ENCODE peak calls at places on chromosomes 4 and X, in seven cellular contexts. One of them, this sample, is unnamed.

GRCh38 chr4:184166736-184167135 is 50.9 kb downstream of the ENPP6 start:
- DNase-seq in breast epithelium: no peak
- DNase-seq in transverse colon: no peak
- DNase-seq in D721Med: no peak
- DNase-seq in activated T-cell treated with anti-CD3 and anti-CD28 coated beads, Interleukin-2, amount 50 U/mL, for 72 hours: no peak
- DNase-seq in stimulated activated CD4-positive, alpha-beta T cell treated with anti-CD3 and anti-CD28 coated beads, Interleukin-12 subunit alpha, Interleukin-12 subunit beta, amount 100 ng/mL, for 48 hours: no peak
- DNase-seq in IMR-90: no peak
- DNase-seq in this sample: no peak

GRCh38 chrX:47458528-47458927 is 24.5 kb downstream of the ZNF41 start:
- DNase-seq in IMR-90: no peak
- DNase-seq in transverse colon: no peak
- DNase-seq in breast epithelium: no peak
- DNase-seq in activated T-cell treated with anti-CD3 and anti-CD28 coated beads, Interleukin-2, amount 50 U/mL, for 72 hours: no peak
- DNase-seq in D721Med: no peak
- DNase-seq in stimulated activated CD4-positive, alpha-beta T cell treated with anti-CD3 and anti-CD28 coated beads, Interleukin-12 subunit alpha, Interleukin-12 subunit beta, amount 100 ng/mL, for 48 hours: no peak
- DNase-seq in this sample: no peak

GRCh38 chrX:105837227-105837626 is 14.9 kb downstream of the NRK start:
- DNase-seq in D721Med: no peak
- DNase-seq in IMR-90: peak
- DNase-seq in activated T-cell treated with anti-CD3 and anti-CD28 coated beads, Interleukin-2, amount 50 U/mL, for 72 hours: no peak
- DNase-seq in transverse colon: no peak
- DNase-seq in stimulated activated CD4-positive, alpha-beta T cell treated with anti-CD3 and anti-CD28 coated beads, Interleukin-12 subunit alpha, Interleukin-12 subunit beta, amount 100 ng/mL, for 48 hours: no peak
- DNase-seq in breast epithelium: peak
- DNase-seq in this sample: peak

GRCh38 chr4:15717647-15718416 is 15.0 kb downstream of the BST1 start:
- DNase-seq in transverse colon: no peak
- DNase-seq in breast epithelium: no peak
- DNase-seq in stimulated activated CD4-positive, alpha-beta T cell treated with anti-CD3 and anti-CD28 coated beads, Interleukin-12 subunit alpha, Interleukin-12 subunit beta, amount 100 ng/mL, for 48 hours: no peak
- DNase-seq in IMR-90: peak
- DNase-seq in D721Med: no peak
- DNase-seq in activated T-cell treated with anti-CD3 and anti-CD28 coated beads, Interleukin-2, amount 50 U/mL, for 72 hours: no peak
- DNase-seq in this sample: peak

GRCh38 chr4:169080970-169081369 is 70.9 kb upstream of the CBR4 start:
- DNase-seq in stimulated activated CD4-positive, alpha-beta T cell treated with anti-CD3 and anti-CD28 coated beads, Interleukin-12 subunit alpha, Interleukin-12 subunit beta, amount 100 ng/mL, for 48 hours: no peak
- DNase-seq in IMR-90: peak
- DNase-seq in D721Med: no peak
- DNase-seq in transverse colon: no peak
- DNase-seq in activated T-cell treated with anti-CD3 and anti-CD28 coated beads, Interleukin-2, amount 50 U/mL, for 72 hours: no peak
- DNase-seq in breast epithelium: no peak
- DNase-seq in this sample: peak

GRCh38 chr4:39978904-39979303 is 1.2 kb upstream of the PDS5A start:
- DNase-seq in transverse colon: no peak
- DNase-seq in IMR-90: no peak
- DNase-seq in stimulated activated CD4-positive, alpha-beta T cell treated with anti-CD3 and anti-CD28 coated beads, Interleukin-12 subunit alpha, Interleukin-12 subunit beta, amount 100 ng/mL, for 48 hours: no peak
- DNase-seq in activated T-cell treated with anti-CD3 and anti-CD28 coated beads, Interleukin-2, amount 50 U/mL, for 72 hours: no peak
- DNase-seq in breast epithelium: no peak
- DNase-seq in D721Med: no peak
- DNase-seq in this sample: no peak

GRCh38 chrX:24149346-24150050 is at the start of gene ZFX:
- DNase-seq in IMR-90: peak
- DNase-seq in stimulated activated CD4-positive, alpha-beta T cell treated with anti-CD3 and anti-CD28 coated beads, Interleukin-12 subunit alpha, Interleukin-12 subunit beta, amount 100 ng/mL, for 48 hours: peak
- DNase-seq in transverse colon: peak
- DNase-seq in breast epithelium: peak
- DNase-seq in D721Med: no peak
- DNase-seq in activated T-cell treated with anti-CD3 and anti-CD28 coated beads, Interleukin-2, amount 50 U/mL, for 72 hours: peak
- DNase-seq in this sample: peak

GRCh38 chrX:129748265-129748664 is 9.5 kb downstream of the XPNPEP2 start:
- DNase-seq in transverse colon: no peak
- DNase-seq in stimulated activated CD4-positive, alpha-beta T cell treated with anti-CD3 and anti-CD28 coated beads, Interleukin-12 subunit alpha, Interleukin-12 subunit beta, amount 100 ng/mL, for 48 hours: no peak
- DNase-seq in IMR-90: peak
- DNase-seq in breast epithelium: no peak
- DNase-seq in D721Med: no peak
- DNase-seq in activated T-cell treated with anti-CD3 and anti-CD28 coated beads, Interleukin-2, amount 50 U/mL, for 72 hours: no peak
- DNase-seq in this sample: peak

GRCh38 chr4:52657630-52658501 is 1.2 kb downstream of the USP46 start:
- DNase-seq in transverse colon: no peak
- DNase-seq in breast epithelium: no peak
- DNase-seq in stimulated activated CD4-positive, alpha-beta T cell treated with anti-CD3 and anti-CD28 coated beads, Interleukin-12 subunit alpha, Interleukin-12 subunit beta, amount 100 ng/mL, for 48 hours: no peak
- DNase-seq in activated T-cell treated with anti-CD3 and anti-CD28 coated beads, Interleukin-2, amount 50 U/mL, for 72 hours: no peak
- DNase-seq in D721Med: no peak
- DNase-seq in IMR-90: peak
- DNase-seq in this sample: peak

GRCh38 chr4:19945979-19946380 is 305.7 kb upstream of the SLIT2 start:
- DNase-seq in breast epithelium: no peak
- DNase-seq in transverse colon: no peak
- DNase-seq in IMR-90: peak
- DNase-seq in stimulated activated CD4-positive, alpha-beta T cell treated with anti-CD3 and anti-CD28 coated beads, Interleukin-12 subunit alpha, Interleukin-12 subunit beta, amount 100 ng/mL, for 48 hours: no peak
- DNase-seq in activated T-cell treated with anti-CD3 and anti-CD28 coated beads, Interleukin-2, amount 50 U/mL, for 72 hours: no peak
- DNase-seq in D721Med: no peak
- DNase-seq in this sample: peak

GRCh38 chr4:177448850-177449249 is 6.6 kb upstream of the AGA start:
- DNase-seq in stimulated activated CD4-positive, alpha-beta T cell treated with anti-CD3 and anti-CD28 coated beads, Interleukin-12 subunit alpha, Interleukin-12 subunit beta, amount 100 ng/mL, for 48 hours: no peak
- DNase-seq in activated T-cell treated with anti-CD3 and anti-CD28 coated beads, Interleukin-2, amount 50 U/mL, for 72 hours: no peak
- DNase-seq in D721Med: no peak
- DNase-seq in IMR-90: peak
- DNase-seq in transverse colon: no peak
- DNase-seq in breast epithelium: no peak
- DNase-seq in this sample: peak

GRCh38 chr4:110970642-110971041 is 347.8 kb upstream of the PITX2 start:
- DNase-seq in transverse colon: peak
- DNase-seq in stimulated activated CD4-positive, alpha-beta T cell treated with anti-CD3 and anti-CD28 coated beads, Interleukin-12 subunit alpha, Interleukin-12 subunit beta, amount 100 ng/mL, for 48 hours: no peak
- DNase-seq in IMR-90: peak
- DNase-seq in D721Med: no peak
- DNase-seq in activated T-cell treated with anti-CD3 and anti-CD28 coated beads, Interleukin-2, amount 50 U/mL, for 72 hours: peak
- DNase-seq in breast epithelium: no peak
- DNase-seq in this sample: peak

GRCh38 chr4:19309365-19309764 is 942.3 kb upstream of the SLIT2 start:
- DNase-seq in activated T-cell treated with anti-CD3 and anti-CD28 coated beads, Interleukin-2, amount 50 U/mL, for 72 hours: no peak
- DNase-seq in D721Med: no peak
- DNase-seq in transverse colon: no peak
- DNase-seq in stimulated activated CD4-positive, alpha-beta T cell treated with anti-CD3 and anti-CD28 coated beads, Interleukin-12 subunit alpha, Interleukin-12 subunit beta, amount 100 ng/mL, for 48 hours: no peak
- DNase-seq in breast epithelium: no peak
- DNase-seq in IMR-90: peak
- DNase-seq in this sample: peak

GRCh38 chrX:118724775-118725174 is 2.6 kb upstream of the IL13RA1 start:
- DNase-seq in activated T-cell treated with anti-CD3 and anti-CD28 coated beads, Interleukin-2, amount 50 U/mL, for 72 hours: no peak
- DNase-seq in stimulated activated CD4-positive, alpha-beta T cell treated with anti-CD3 and anti-CD28 coated beads, Interleukin-12 subunit alpha, Interleukin-12 subunit beta, amount 100 ng/mL, for 48 hours: no peak
- DNase-seq in IMR-90: peak
- DNase-seq in breast epithelium: no peak
- DNase-seq in D721Med: no peak
- DNase-seq in transverse colon: no peak
- DNase-seq in this sample: peak

GRCh38 chrX:72169008-72169728 is 12.4 kb upstream of the PIN4 start:
- DNase-seq in stimulated activated CD4-positive, alpha-beta T cell treated with anti-CD3 and anti-CD28 coated beads, Interleukin-12 subunit alpha, Interleukin-12 subunit beta, amount 100 ng/mL, for 48 hours: no peak
- DNase-seq in breast epithelium: no peak
- DNase-seq in transverse colon: no peak
- DNase-seq in D721Med: no peak
- DNase-seq in IMR-90: no peak
- DNase-seq in activated T-cell treated with anti-CD3 and anti-CD28 coated beads, Interleukin-2, amount 50 U/mL, for 72 hours: peak
- DNase-seq in this sample: peak

GRCh38 chr4:52560844-52561280 is 98.2 kb downstream of the USP46 start:
- DNase-seq in transverse colon: no peak
- DNase-seq in IMR-90: peak
- DNase-seq in activated T-cell treated with anti-CD3 and anti-CD28 coated beads, Interleukin-2, amount 50 U/mL, for 72 hours: no peak
- DNase-seq in stimulated activated CD4-positive, alpha-beta T cell treated with anti-CD3 and anti-CD28 coated beads, Interleukin-12 subunit alpha, Interleukin-12 subunit beta, amount 100 ng/mL, for 48 hours: no peak
- DNase-seq in breast epithelium: no peak
- DNase-seq in D721Med: no peak
- DNase-seq in this sample: no peak